ENCODE peak calls at places on chromosomes 7 and 10, in six cellular contexts. L, T, R, M, K and V are unnamed samples. For H3K4me1, the result is how much of the 10 kb centered on the place peaks cover.

GRCh38 chr7:65239707-65240352 is 133.8 kb upstream of the ZNF92 start:
- DNase-seq in K (no peak), T (no peak), R (no peak), M (no peak), L (peak), V (no peak)

GRCh38 chr10:43731486-43731885 is 82.8 kb upstream of the ZNF32 start:
- DNase-seq in L (no peak), K (no peak), M (no peak), T (no peak), R (no peak), V (no peak)

GRCh38 chr7:96589038-96589437 is 120.6 kb downstream of the SEM1 start:
- DNase-seq in T (no peak), M (no peak), K (no peak), R (no peak), L (no peak), V (no peak)

GRCh38 chr7:25859412-25859704 is 292.6 kb upstream of the NFE2L3 start:
- DNase-seq in M (no peak), K (no peak), R (no peak), L (no peak), T (no peak), V (no peak)

GRCh38 chr10:86423739-86424138 is 57.1 kb upstream of the GRID1 start:
- DNase-seq in R (no peak), M (no peak), L (no peak), K (no peak), T (no peak), V (no peak)

GRCh38 chr10:35388682-35389081 is 52.4 kb downstream of the CCNY start:
- DNase-seq in R (no peak), T (no peak), L (no peak), K (no peak), M (no peak), V (no peak)

GRCh38 chr10:48457949-48458661 is 146.8 kb downstream of the ARHGAP22 start:
- DNase-seq in K (no peak), R (no peak), M (no peak), L (peak), T (peak), V (no peak)

GRCh38 chr10:29392376-29393021 is 103.6 kb downstream of the LYZL1 start:
- DNase-seq in K (peak), L (no peak), M (peak), T (no peak), R (no peak), V (peak)

GRCh38 chr10:133372507-133372906 is 647 bp downstream of the ECHS1 start:
- DNase-seq in R (no peak), M (no peak), T (peak), K (peak), L (peak), V (no peak)

GRCh38 chr7:133761459-133761858 is 365.7 kb upstream of the LRGUK start:
- DNase-seq in K (no peak), L (no peak), R (no peak), M (no peak), T (no peak), V (no peak)

GRCh38 chr10:14093735-14094484 is 236.8 kb downstream of the FRMD4A start:
- DNase-seq in R (no peak), L (no peak), T (no peak), M (no peak), K (no peak), V (no peak)

GRCh38 chr10:14102056-14102455 is 228.7 kb downstream of the FRMD4A start:
- DNase-seq in R (no peak), M (no peak), K (no peak), T (no peak), L (no peak), V (no peak)

DNA sequence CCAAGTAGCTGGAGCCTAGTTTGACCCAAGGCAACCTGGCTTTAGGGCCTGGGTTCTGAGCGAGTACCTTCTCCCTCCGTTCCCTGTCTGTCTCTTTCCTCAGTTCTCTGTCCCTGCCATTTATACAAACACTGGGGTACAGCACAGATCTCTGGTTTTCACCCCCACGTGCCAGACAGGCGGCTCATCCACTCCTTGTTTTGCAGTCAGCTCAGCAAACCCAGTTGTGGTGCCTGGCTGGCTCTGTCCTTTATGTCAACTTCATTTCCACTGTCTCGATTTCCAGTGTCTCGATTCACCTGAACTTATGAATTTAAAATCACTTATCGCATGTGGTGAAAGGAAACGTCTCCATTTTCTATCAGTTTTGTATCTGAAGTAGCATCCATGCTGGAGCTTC is 230.8 kb downstream of the FRMD4A start:
- DNase-seq in K (no peak), R (no peak), M (no peak), T (no peak), L (no peak), V (no peak)
- H3K4me1 ChIP-seq in K (under half), R (under half), M (under half), T (under half), L (under half), V (under half)

GRCh38 chr7:72538147-72538546 is 126.0 kb upstream of the CALN1 start:
- DNase-seq in L (no peak), M (no peak), K (no peak), T (no peak), R (no peak), V (no peak)
- H3K27ac ChIP-seq in L (no peak), M (no peak), K (no peak), T (no peak), R (no peak), V (no peak)

GRCh38 chr10:77441541-77442175 is 195.9 kb downstream of the KCNMA1 start:
- DNase-seq in K (no peak), R (no peak), T (no peak), M (no peak), L (no peak), V (no peak)

GRCh38 chr10:77442790-77443189 is 194.8 kb downstream of the KCNMA1 start:
- DNase-seq in R (no peak), L (no peak), K (no peak), M (no peak), T (no peak), V (no peak)

GRCh38 chr10:77445562-77445961 is 192.0 kb downstream of the KCNMA1 start:
- DNase-seq in L (no peak), M (no peak), K (no peak), T (no peak), R (no peak), V (no peak)

GRCh38 chr10:77446700-77447099 is 190.9 kb downstream of the KCNMA1 start:
- DNase-seq in T (no peak), L (no peak), M (no peak), R (no peak), K (no peak), V (no peak)

DNA sequence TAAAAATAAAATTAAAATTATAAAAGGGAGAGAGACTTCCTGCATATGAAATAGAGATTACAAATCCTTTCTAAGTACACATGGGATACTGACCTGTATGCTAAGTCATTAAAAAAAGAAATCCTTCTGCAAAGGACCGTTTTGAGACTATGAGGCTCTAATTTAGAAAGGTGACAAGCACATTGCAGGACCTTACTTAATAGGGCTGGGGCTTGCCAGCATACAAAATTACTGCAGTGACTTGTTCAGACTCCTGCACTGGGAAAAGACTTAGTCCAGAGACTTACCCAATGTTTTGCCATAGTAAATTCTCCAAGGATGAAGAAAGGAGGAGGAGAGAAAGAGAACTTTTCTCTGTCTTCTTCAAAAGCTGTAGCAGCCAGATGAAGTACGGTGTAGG is 193.6 kb downstream of the KCNMA1 start:
- DNase-seq in T (no peak), R (no peak), K (no peak), L (no peak), M (no peak), V (no peak)
- H3K4me1 ChIP-seq in T (under half), R (half or more), K (under half), L (under half), M (under half), V (under half)

GRCh38 chr10:23965123-23965522 is 243.8 kb upstream of the KIAA1217 start:
- DNase-seq in M (no peak), R (no peak), K (no peak), T (no peak), L (no peak), V (no peak)
- H3K27ac ChIP-seq in M (no peak), R (no peak), K (no peak), T (no peak), L (no peak), V (no peak)

DNA sequence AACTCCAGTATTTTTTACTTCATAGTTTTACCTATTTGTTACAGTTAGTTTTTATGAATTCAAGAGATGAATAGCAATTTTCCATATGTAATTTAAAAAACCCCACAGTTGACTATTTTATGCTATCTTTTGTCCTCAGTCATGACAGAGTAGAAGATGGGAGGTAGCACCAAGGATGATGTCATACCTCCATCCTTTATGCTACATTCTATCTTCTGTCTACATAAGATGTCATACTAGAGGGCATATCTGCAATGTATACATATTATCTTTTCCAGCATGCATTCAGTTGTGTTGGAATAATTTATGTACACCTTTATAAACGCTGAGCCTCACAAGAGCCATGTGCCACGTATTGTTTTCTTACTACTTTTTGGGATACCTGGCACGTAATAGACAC is 184.2 kb downstream of the CFTR start:
- DNase-seq in K (no peak), M (no peak), L (no peak), R (no peak), T (no peak), V (no peak)
- H3K4me1 ChIP-seq in K (under half), M (under half), L (under half), R (under half), T (under half), V (under half)

GRCh38 chr7:116670409-116671036 is 1.5 kb upstream of the MET start:
- DNase-seq in R (no peak), K (no peak), T (no peak), L (no peak), M (no peak), V (no peak)
- H3K27ac ChIP-seq in R (no peak), K (no peak), T (no peak), L (no peak), M (no peak), V (no peak)

GRCh38 chr10:119353438-119353837 is 146.1 kb downstream of the GRK5 start:
- DNase-seq in T (no peak), M (no peak), R (no peak), L (no peak), K (no peak), V (no peak)
- H3K4me1 ChIP-seq in T (under half), M (under half), R (half or more), L (under half), K (under half), V (half or more)

GRCh38 chr7:16838891-16839290 is 34.1 kb upstream of the AGR2 start:
- DNase-seq in T (no peak), K (no peak), R (no peak), M (no peak), L (no peak), V (no peak)

GRCh38 chr7:16836481-16836880 is 31.7 kb upstream of the AGR2 start:
- DNase-seq in M (no peak), R (no peak), L (no peak), T (no peak), K (no peak), V (no peak)

GRCh38 chr7:16840094-16840493 is 35.3 kb upstream of the AGR2 start:
- DNase-seq in M (no peak), K (no peak), R (no peak), T (no peak), L (no peak), V (no peak)

GRCh38 chr7:16839646-16840045 is 34.8 kb upstream of the AGR2 start:
- DNase-seq in R (no peak), K (no peak), M (no peak), L (no peak), T (no peak), V (no peak)

GRCh38 chr7:16838386-16838785 is 33.6 kb upstream of the AGR2 start:
- DNase-seq in K (no peak), T (no peak), R (no peak), L (no peak), M (no peak), V (no peak)
- H3K27ac ChIP-seq in K (no peak), T (no peak), R (no peak), L (no peak), M (no peak), V (no peak)

GRCh38 chr7:36119005-36119711 is 33.9 kb upstream of the EEPD1 start:
- DNase-seq in K (peak), M (no peak), L (no peak), T (no peak), R (peak), V (peak)
- H3K4me1 ChIP-seq in K (under half), M (under half), L (under half), T (under half), R (half or more), V (under half)